ENCODE peak calls at places on chromosomes 12 and 14, in six cellular contexts. One of them, this sample, is unnamed.
A peak's percentile ranks its signal among the peaks of the same experiment; 100 is the strongest.

GRCh38 chr12:41250748-41251147 is 62.6 kb downstream of the PDZRN4 start:
- DNase-seq in IMR-90: no peak
- DNase-seq in mesenchymal stem cell: no peak
- DNase-seq in H9: no peak
- DNase-seq in H1: no peak
- DNase-seq in neuronal stem cell: no peak
- DNase-seq in this sample: no peak

GRCh38 chr12:90250766-90251165 is 542.1 kb upstream of the ATP2B1 start:
- DNase-seq in H1: no peak
- DNase-seq in mesenchymal stem cell: no peak
- DNase-seq in IMR-90: no peak
- DNase-seq in H9: no peak
- DNase-seq in neuronal stem cell: no peak
- DNase-seq in this sample: no peak

GRCh38 chr14:49594347-49595089 is 4.2 kb upstream of the LRR1 start:
- DNase-seq in neuronal stem cell: no peak
- DNase-seq in H9: no peak
- DNase-seq in H1: no peak
- DNase-seq in mesenchymal stem cell: peak; percentile 85
- DNase-seq in IMR-90: peak; percentile 85
- DNase-seq in this sample: no peak

GRCh38 chr14:30193056-30193455 is 265.4 kb upstream of the PRKD1 start:
- DNase-seq in mesenchymal stem cell: no peak
- DNase-seq in H9: no peak
- DNase-seq in neuronal stem cell: no peak
- DNase-seq in H1: no peak
- DNase-seq in IMR-90: no peak
- DNase-seq in this sample: no peak

GRCh38 chr12:13004368-13004767 is 4.3 kb upstream of the HEBP1 start:
- DNase-seq in neuronal stem cell: no peak
- DNase-seq in mesenchymal stem cell: peak; percentile 29
- DNase-seq in H1: no peak
- DNase-seq in H9: no peak
- DNase-seq in IMR-90: peak; percentile 36
- DNase-seq in this sample: no peak

GRCh38 chr14:74763803-74764531 is 851 bp downstream of the YLPM1 start:
- DNase-seq in H9: peak; percentile 27
- DNase-seq in neuronal stem cell: no peak
- DNase-seq in mesenchymal stem cell: peak; percentile 42
- DNase-seq in H1: no peak
- DNase-seq in IMR-90: peak; percentile 17
- DNase-seq in this sample: peak; percentile 20

GRCh38 chr12:50728841-50729240 is 35.1 kb upstream of the ATF1 start:
- DNase-seq in neuronal stem cell: no peak
- DNase-seq in H1: no peak
- DNase-seq in H9: no peak
- DNase-seq in IMR-90: no peak
- DNase-seq in mesenchymal stem cell: no peak
- DNase-seq in this sample: no peak

GRCh38 chr12:14999421-15000047 is 26.7 kb downstream of the PDE6H start:
- DNase-seq in mesenchymal stem cell: peak; percentile 29
- DNase-seq in IMR-90: no peak
- DNase-seq in neuronal stem cell: no peak
- DNase-seq in H9: no peak
- DNase-seq in H1: no peak
- DNase-seq in this sample: no peak

GRCh38 chr14:103348154-103348553 is 14.1 kb downstream of the EIF5 start:
- DNase-seq in H1: no peak
- DNase-seq in IMR-90: peak; percentile 77
- DNase-seq in neuronal stem cell: no peak
- DNase-seq in H9: no peak
- DNase-seq in mesenchymal stem cell: no peak
- DNase-seq in this sample: no peak

GRCh38 chr12:80679346-80680131 is 27.9 kb upstream of the MYF6 start:
- DNase-seq in H1: no peak
- DNase-seq in IMR-90: no peak
- DNase-seq in H9: no peak
- DNase-seq in mesenchymal stem cell: no peak
- DNase-seq in neuronal stem cell: no peak
- DNase-seq in this sample: no peak

GRCh38 chr12:28575593-28576205 is 385.4 kb downstream of the CCDC91 start:
- DNase-seq in H9: no peak
- DNase-seq in H1: no peak
- DNase-seq in IMR-90: no peak
- DNase-seq in mesenchymal stem cell: no peak
- DNase-seq in neuronal stem cell: no peak
- DNase-seq in this sample: no peak

GRCh38 chr12:11565752-11566151 is 83.7 kb upstream of the ETV6 start:
- DNase-seq in H1: no peak
- DNase-seq in H9: no peak
- DNase-seq in neuronal stem cell: no peak
- DNase-seq in mesenchymal stem cell: no peak
- DNase-seq in IMR-90: no peak
- DNase-seq in this sample: no peak

GRCh38 chr14:103624860-103625259 is 4.2 kb upstream of the KLC1 start:
- DNase-seq in H9: peak; percentile 65
- DNase-seq in neuronal stem cell: no peak
- DNase-seq in IMR-90: peak; percentile 66
- DNase-seq in H1: no peak
- DNase-seq in mesenchymal stem cell: peak; percentile 65
- DNase-seq in this sample: peak; percentile 93

GRCh38 chr12:104999347-104999685 is 13.2 kb downstream of the NOPCHAP1 start:
- DNase-seq in mesenchymal stem cell: no peak
- DNase-seq in neuronal stem cell: no peak
- DNase-seq in IMR-90: no peak
- DNase-seq in H1: no peak
- DNase-seq in H9: no peak
- DNase-seq in this sample: no peak

GRCh38 chr12:78540621-78541336 is 323.8 kb upstream of the SYT1 start:
- DNase-seq in mesenchymal stem cell: peak; percentile 9
- DNase-seq in H1: no peak
- DNase-seq in neuronal stem cell: no peak
- DNase-seq in H9: no peak
- DNase-seq in IMR-90: peak; percentile 22
- DNase-seq in this sample: no peak

GRCh38 chr12:26791328-26791791 is 41.6 kb downstream of the ITPR2 start:
- DNase-seq in neuronal stem cell: no peak
- DNase-seq in mesenchymal stem cell: peak; percentile 62
- DNase-seq in IMR-90: peak; percentile 43
- DNase-seq in H1: no peak
- DNase-seq in H9: no peak
- DNase-seq in this sample: no peak

GRCh38 chr14:25472700-25473099 is 422.8 kb upstream of the STXBP6 start:
- DNase-seq in H9: no peak
- DNase-seq in mesenchymal stem cell: no peak
- DNase-seq in H1: no peak
- DNase-seq in neuronal stem cell: no peak
- DNase-seq in IMR-90: no peak
- DNase-seq in this sample: no peak

GRCh38 chr12:93425736-93426363 is 15.9 kb downstream of the UBE2N start:
- DNase-seq in mesenchymal stem cell: no peak
- DNase-seq in IMR-90: no peak
- DNase-seq in neuronal stem cell: no peak
- DNase-seq in H1: no peak
- DNase-seq in H9: no peak
- DNase-seq in this sample: no peak

GRCh38 chr12:79674629-79675028 is 16.1 kb downstream of the PAWR start:
- DNase-seq in IMR-90: peak; percentile 72
- DNase-seq in neuronal stem cell: no peak
- DNase-seq in H9: no peak
- DNase-seq in mesenchymal stem cell: peak; percentile 32
- DNase-seq in H1: no peak
- DNase-seq in this sample: peak; percentile 34

GRCh38 chr14:75615200-75615599 is 36.8 kb downstream of the FLVCR2 start:
- DNase-seq in H1: no peak
- DNase-seq in H9: no peak
- DNase-seq in mesenchymal stem cell: no peak
- DNase-seq in IMR-90: no peak
- DNase-seq in neuronal stem cell: no peak
- DNase-seq in this sample: peak; percentile 56

GRCh38 chr12:57834086-57834876 is 12.2 kb downstream of the CTDSP2 start:
- DNase-seq in H1: no peak
- DNase-seq in neuronal stem cell: no peak
- DNase-seq in IMR-90: no peak
- DNase-seq in H9: no peak
- DNase-seq in mesenchymal stem cell: no peak
- DNase-seq in this sample: no peak

GRCh38 chr12:93419388-93420034 is 22.2 kb downstream of the UBE2N start:
- DNase-seq in mesenchymal stem cell: peak; percentile 72
- DNase-seq in H1: no peak
- DNase-seq in IMR-90: peak; percentile 75
- DNase-seq in H9: no peak
- DNase-seq in neuronal stem cell: no peak
- DNase-seq in this sample: no peak

GRCh38 chr12:89707992-89708792 is 446 bp downstream of the ATP2B1 start:
- DNase-seq in H9: peak; percentile 46
- DNase-seq in mesenchymal stem cell: peak; percentile 30
- DNase-seq in neuronal stem cell: no peak
- DNase-seq in H1: no peak
- DNase-seq in IMR-90: peak; percentile 17
- DNase-seq in this sample: peak; percentile 6

GRCh38 chr14:91290986-91291385 is 46.5 kb upstream of the GPR68 start:
- DNase-seq in H1: no peak
- DNase-seq in IMR-90: no peak
- DNase-seq in neuronal stem cell: no peak
- DNase-seq in H9: no peak
- DNase-seq in mesenchymal stem cell: no peak
- DNase-seq in this sample: no peak

GRCh38 chr12:32139064-32139421 is 32.4 kb downstream of the BICD1 start:
- DNase-seq in neuronal stem cell: no peak
- DNase-seq in IMR-90: peak; percentile 66
- DNase-seq in H9: no peak
- DNase-seq in mesenchymal stem cell: peak; percentile 73
- DNase-seq in H1: no peak
- DNase-seq in this sample: no peak

GRCh38 chr12:104213952-104214351 is 1.6 kb upstream of the TXNRD1 start:
- DNase-seq in IMR-90: peak; percentile 96
- DNase-seq in mesenchymal stem cell: peak; percentile 76
- DNase-seq in neuronal stem cell: no peak
- DNase-seq in H9: no peak
- DNase-seq in H1: no peak
- DNase-seq in this sample: no peak

GRCh38 chr14:54667026-54667744 is 100.3 kb downstream of the SAMD4A start:
- DNase-seq in H1: no peak
- DNase-seq in mesenchymal stem cell: no peak
- DNase-seq in IMR-90: no peak
- DNase-seq in neuronal stem cell: no peak
- DNase-seq in H9: no peak
- DNase-seq in this sample: no peak

GRCh38 chr14:91138511-91139359 is 24.9 kb downstream of the DGLUCY start:
- DNase-seq in neuronal stem cell: no peak
- DNase-seq in mesenchymal stem cell: peak; percentile 35
- DNase-seq in H1: no peak
- DNase-seq in H9: peak; percentile 41
- DNase-seq in IMR-90: no peak
- DNase-seq in this sample: peak; percentile 54

GRCh38 chr12:111406474-111407370 is 999 bp downstream of the SH2B3 start:
- DNase-seq in neuronal stem cell: no peak
- DNase-seq in H1: no peak
- DNase-seq in mesenchymal stem cell: peak; percentile 49
- DNase-seq in IMR-90: no peak
- DNase-seq in H9: no peak
- DNase-seq in this sample: no peak

GRCh38 chr14:24300326-24300980 is 803 bp downstream of the NOP9 start:
- DNase-seq in mesenchymal stem cell: no peak
- DNase-seq in H9: no peak
- DNase-seq in IMR-90: no peak
- DNase-seq in neuronal stem cell: no peak
- DNase-seq in H1: no peak
- DNase-seq in this sample: no peak
- H4K91ac ChIP-seq in mesenchymal stem cell: no peak overlapping the region
- H4K91ac ChIP-seq in H9: no peak overlapping the region
- H4K91ac ChIP-seq in IMR-90: no peak overlapping the region
- H4K91ac ChIP-seq in neuronal stem cell: no peak overlapping the region
- H4K91ac ChIP-seq in H1: no peak overlapping the region
- H4K91ac ChIP-seq in this sample: no peak overlapping the region

GRCh38 chr14:65170768-65171251 is 68.5 kb upstream of the MAX start:
- DNase-seq in neuronal stem cell: no peak
- DNase-seq in mesenchymal stem cell: peak; percentile 80
- DNase-seq in H9: peak; percentile 76
- DNase-seq in IMR-90: peak; percentile 81
- DNase-seq in H1: no peak
- DNase-seq in this sample: peak; percentile 54
- H2AFZ ChIP-seq in neuronal stem cell: peak overlapping the region; percentile 67
- H2AFZ ChIP-seq in mesenchymal stem cell: peak overlapping the region; percentile 23
- H2AFZ ChIP-seq in H9: peak overlapping the region; percentile 61
- H2AFZ ChIP-seq in IMR-90: peak overlapping the region; percentile 81
- H2AFZ ChIP-seq in H1: peak overlapping the region; percentile 95
- H2AFZ ChIP-seq in this sample: peak overlapping the region; percentile 31

DNA sequence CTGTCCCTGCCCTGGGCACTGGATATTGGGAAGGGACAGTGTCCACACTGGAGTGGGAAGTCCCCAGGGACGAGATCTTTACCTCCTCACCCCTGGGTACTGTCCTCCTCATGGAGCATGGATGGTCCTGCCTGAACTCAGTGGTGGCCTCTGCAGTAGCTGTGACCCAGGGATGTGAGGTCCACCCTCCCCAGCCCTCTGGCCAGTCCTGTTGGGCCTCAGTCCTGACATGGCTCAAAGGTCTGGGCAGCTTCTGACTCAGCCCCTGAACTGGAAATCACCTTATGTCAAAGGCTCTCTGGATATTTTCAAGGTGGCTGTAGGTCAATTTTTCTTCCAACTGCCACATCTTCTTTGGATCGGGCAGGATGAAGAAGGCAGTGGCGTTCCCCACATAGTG is 24.4 kb downstream of the SERPINA1 start:
- DNase-seq in mesenchymal stem cell: no peak
- DNase-seq in H9: no peak
- DNase-seq in H1: no peak
- DNase-seq in IMR-90: no peak
- DNase-seq in neuronal stem cell: no peak
- DNase-seq in this sample: no peak
- H3K18ac ChIP-seq in mesenchymal stem cell: no peak overlapping the region
- H3K18ac ChIP-seq in H9: no peak overlapping the region
- H3K18ac ChIP-seq in H1: no peak overlapping the region
- H3K18ac ChIP-seq in IMR-90: no peak overlapping the region
- H3K18ac ChIP-seq in neuronal stem cell: no peak overlapping the region
- H3K18ac ChIP-seq in this sample: no peak overlapping the region

GRCh38 chr12:120346031-120346430 is 18.5 kb upstream of the PLA2G1B start:
- DNase-seq in IMR-90: no peak
- DNase-seq in neuronal stem cell: no peak
- DNase-seq in mesenchymal stem cell: no peak
- DNase-seq in H9: no peak
- DNase-seq in H1: no peak
- DNase-seq in this sample: no peak

GRCh38 chr12:120342567-120343537 is 15.3 kb upstream of the PLA2G1B start:
- DNase-seq in mesenchymal stem cell: no peak
- DNase-seq in neuronal stem cell: no peak
- DNase-seq in IMR-90: no peak
- DNase-seq in H9: no peak
- DNase-seq in H1: no peak
- DNase-seq in this sample: no peak

GRCh38 chr12:120346681-120347080 is 19.1 kb upstream of the PLA2G1B start:
- DNase-seq in IMR-90: no peak
- DNase-seq in neuronal stem cell: no peak
- DNase-seq in H9: no peak
- DNase-seq in mesenchymal stem cell: peak; percentile 14
- DNase-seq in H1: no peak
- DNase-seq in this sample: no peak

GRCh38 chr12:120342156-120342555 is 14.6 kb upstream of the PLA2G1B start:
- DNase-seq in mesenchymal stem cell: no peak
- DNase-seq in IMR-90: no peak
- DNase-seq in neuronal stem cell: no peak
- DNase-seq in H9: no peak
- DNase-seq in H1: no peak
- DNase-seq in this sample: no peak

GRCh38 chr12:120343692-120344091 is 16.1 kb upstream of the PLA2G1B start:
- DNase-seq in H9: no peak
- DNase-seq in IMR-90: no peak
- DNase-seq in neuronal stem cell: no peak
- DNase-seq in mesenchymal stem cell: no peak
- DNase-seq in H1: no peak
- DNase-seq in this sample: no peak
- H4K91ac ChIP-seq in H9: no peak overlapping the region
- H4K91ac ChIP-seq in IMR-90: no peak overlapping the region
- H4K91ac ChIP-seq in neuronal stem cell: no peak overlapping the region
- H4K91ac ChIP-seq in mesenchymal stem cell: no peak overlapping the region
- H4K91ac ChIP-seq in H1: no peak overlapping the region
- H4K91ac ChIP-seq in this sample: no peak overlapping the region

This sample was measured in trophoblast cell.